ENCODE peak calls at places on chromosomes 6 and 20, in four cellular contexts. One of them, this sample, is unnamed.

GRCh38 chr6:31734703-31735500 is 1.4 kb downstream of the CLIC1 start:
- DNase-seq in progenitor cell of endocrine pancreas: no peak
- DNase-seq in transverse colon: peak
- DNase-seq in CD8-positive, alpha-beta T cell: peak
- DNase-seq in this sample: no peak

GRCh38 chr6:111711476-111711875 is 105.8 kb upstream of the TRAF3IP2 start:
- DNase-seq in CD8-positive, alpha-beta T cell: no peak
- DNase-seq in progenitor cell of endocrine pancreas: no peak
- DNase-seq in transverse colon: peak
- DNase-seq in this sample: no peak

GRCh38 chr6:56356431-56356830 is 109.1 kb upstream of the COL21A1 start:
- DNase-seq in progenitor cell of endocrine pancreas: no peak
- DNase-seq in CD8-positive, alpha-beta T cell: no peak
- DNase-seq in transverse colon: no peak
- DNase-seq in this sample: no peak

GRCh38 chr20:381581-382290 is 1.2 kb downstream of the TRIB3 start:
- DNase-seq in CD8-positive, alpha-beta T cell: peak
- DNase-seq in progenitor cell of endocrine pancreas: no peak
- DNase-seq in transverse colon: peak
- DNase-seq in this sample: no peak

GRCh38 chr6:159969204-159969912 is 476 bp downstream of the IGF2R start:
- DNase-seq in transverse colon: peak
- DNase-seq in progenitor cell of endocrine pancreas: peak
- DNase-seq in CD8-positive, alpha-beta T cell: peak
- DNase-seq in this sample: no peak

GRCh38 chr20:11607047-11607446 is 310.6 kb upstream of the BTBD3 start:
- DNase-seq in progenitor cell of endocrine pancreas: no peak
- DNase-seq in transverse colon: no peak
- DNase-seq in CD8-positive, alpha-beta T cell: no peak
- DNase-seq in this sample: no peak

GRCh38 chr20:50186151-50186885 is 4.3 kb upstream of the CEBPB start:
- DNase-seq in CD8-positive, alpha-beta T cell: peak
- DNase-seq in progenitor cell of endocrine pancreas: peak
- DNase-seq in transverse colon: peak
- DNase-seq in this sample: peak

GRCh38 chr6:151071295-151071694 is 168.5 kb upstream of the AKAP12 start:
- DNase-seq in progenitor cell of endocrine pancreas: no peak
- DNase-seq in transverse colon: no peak
- DNase-seq in CD8-positive, alpha-beta T cell: no peak
- DNase-seq in this sample: peak

GRCh38 chr20:61803903-61804804 is 261.5 kb downstream of the TAF4 start:
- DNase-seq in CD8-positive, alpha-beta T cell: no peak
- DNase-seq in progenitor cell of endocrine pancreas: no peak
- DNase-seq in transverse colon: no peak
- DNase-seq in this sample: no peak

GRCh38 chr20:20353574-20353973 is 14.3 kb upstream of the INSM1 start:
- DNase-seq in CD8-positive, alpha-beta T cell: no peak
- DNase-seq in progenitor cell of endocrine pancreas: no peak
- DNase-seq in transverse colon: no peak
- DNase-seq in this sample: no peak

GRCh38 chr6:143336446-143337152 is 113.9 kb downstream of the ADAT2 start:
- DNase-seq in transverse colon: no peak
- DNase-seq in progenitor cell of endocrine pancreas: no peak
- DNase-seq in CD8-positive, alpha-beta T cell: no peak
- DNase-seq in this sample: peak

GRCh38 chr6:108895591-108895990 is 47.4 kb downstream of the ARMC2 start:
- DNase-seq in transverse colon: no peak
- DNase-seq in progenitor cell of endocrine pancreas: no peak
- DNase-seq in CD8-positive, alpha-beta T cell: no peak
- DNase-seq in this sample: no peak

GRCh38 chr6:14228571-14228970 is 111.0 kb downstream of the CD83 start:
- DNase-seq in CD8-positive, alpha-beta T cell: peak
- DNase-seq in transverse colon: no peak
- DNase-seq in progenitor cell of endocrine pancreas: no peak
- DNase-seq in this sample: no peak

GRCh38 chr6:108921547-108922331 is 73.5 kb downstream of the ARMC2 start:
- DNase-seq in transverse colon: no peak
- DNase-seq in progenitor cell of endocrine pancreas: no peak
- DNase-seq in CD8-positive, alpha-beta T cell: no peak
- DNase-seq in this sample: no peak

GRCh38 chr20:3692706-3693294 is 11.0 kb upstream of the ADAM33 start:
- DNase-seq in transverse colon: no peak
- DNase-seq in CD8-positive, alpha-beta T cell: no peak
- DNase-seq in progenitor cell of endocrine pancreas: no peak
- DNase-seq in this sample: no peak

GRCh38 chr20:31863296-31864085 is 6.8 kb downstream of the DUSP15 start:
- DNase-seq in progenitor cell of endocrine pancreas: no peak
- DNase-seq in transverse colon: peak
- DNase-seq in CD8-positive, alpha-beta T cell: no peak
- DNase-seq in this sample: no peak

GRCh38 chr6:89371849-89372505 is 19.5 kb upstream of the UBE2J1 start:
- DNase-seq in transverse colon: peak
- DNase-seq in CD8-positive, alpha-beta T cell: peak
- DNase-seq in progenitor cell of endocrine pancreas: peak
- DNase-seq in this sample: peak

GRCh38 chr20:46051556-46052323 is 22.7 kb downstream of the SLC12A5 start:
- DNase-seq in progenitor cell of endocrine pancreas: no peak
- DNase-seq in transverse colon: no peak
- DNase-seq in CD8-positive, alpha-beta T cell: no peak
- DNase-seq in this sample: no peak

GRCh38 chr6:160300076-160300695 is 41.6 kb upstream of the SLC22A2 start:
- DNase-seq in CD8-positive, alpha-beta T cell: no peak
- DNase-seq in transverse colon: peak
- DNase-seq in progenitor cell of endocrine pancreas: no peak
- DNase-seq in this sample: no peak

GRCh38 chr6:159529820-159530405 is 163.1 kb downstream of the SOD2 start:
- DNase-seq in CD8-positive, alpha-beta T cell: no peak
- DNase-seq in transverse colon: no peak
- DNase-seq in progenitor cell of endocrine pancreas: no peak
- DNase-seq in this sample: no peak

GRCh38 chr20:33693741-33694645 is 7.8 kb upstream of the E2F1 start:
- DNase-seq in transverse colon: no peak
- DNase-seq in CD8-positive, alpha-beta T cell: no peak
- DNase-seq in progenitor cell of endocrine pancreas: no peak
- DNase-seq in this sample: no peak

GRCh38 chr6:118660218-118660569 is 8.8 kb upstream of the CEP85L start:
- DNase-seq in transverse colon: no peak
- DNase-seq in CD8-positive, alpha-beta T cell: peak
- DNase-seq in progenitor cell of endocrine pancreas: no peak
- DNase-seq in this sample: no peak

GRCh38 chr20:1415667-1416468 is 23.0 kb upstream of the FKBP1A start:
- DNase-seq in progenitor cell of endocrine pancreas: no peak
- DNase-seq in transverse colon: no peak
- DNase-seq in CD8-positive, alpha-beta T cell: no peak
- DNase-seq in this sample: peak

GRCh38 chr20:17589161-17589834 is 19.4 kb downstream of the DSTN start:
- DNase-seq in transverse colon: no peak
- DNase-seq in progenitor cell of endocrine pancreas: no peak
- DNase-seq in CD8-positive, alpha-beta T cell: no peak
- DNase-seq in this sample: no peak

GRCh38 chr6:52994031-52994788 is 874 bp downstream of the GSTA4 start:
- DNase-seq in CD8-positive, alpha-beta T cell: no peak
- DNase-seq in transverse colon: peak
- DNase-seq in progenitor cell of endocrine pancreas: no peak
- DNase-seq in this sample: no peak

GRCh38 chr6:56849876-56850275 is 105.0 kb upstream of the BEND6 start:
- DNase-seq in transverse colon: no peak
- DNase-seq in progenitor cell of endocrine pancreas: no peak
- DNase-seq in CD8-positive, alpha-beta T cell: no peak
- DNase-seq in this sample: no peak

GRCh38 chr6:166441641-166442078 is 58.9 kb upstream of the MPC1 start:
- DNase-seq in transverse colon: no peak
- DNase-seq in CD8-positive, alpha-beta T cell: no peak
- DNase-seq in progenitor cell of endocrine pancreas: no peak
- DNase-seq in this sample: no peak

GRCh38 chr6:27138837-27139752 is 108.4 kb upstream of the PRSS16 start:
- DNase-seq in transverse colon: peak
- DNase-seq in CD8-positive, alpha-beta T cell: peak
- DNase-seq in progenitor cell of endocrine pancreas: no peak
- DNase-seq in this sample: no peak

GRCh38 chr20:35625584-35626385 is 10.2 kb downstream of the SPAG4 start:
- DNase-seq in transverse colon: no peak
- DNase-seq in CD8-positive, alpha-beta T cell: no peak
- DNase-seq in progenitor cell of endocrine pancreas: no peak
- DNase-seq in this sample: no peak

GRCh38 chr6:68652117-68652536 is 17.0 kb downstream of the ADGRB3 start:
- DNase-seq in progenitor cell of endocrine pancreas: no peak
- DNase-seq in transverse colon: no peak
- DNase-seq in CD8-positive, alpha-beta T cell: no peak
- DNase-seq in this sample: no peak

GRCh38 chr6:81073323-81073722 is 679.2 kb downstream of the TENT5A start:
- DNase-seq in CD8-positive, alpha-beta T cell: no peak
- DNase-seq in progenitor cell of endocrine pancreas: no peak
- DNase-seq in transverse colon: no peak
- DNase-seq in this sample: no peak

DNA sequence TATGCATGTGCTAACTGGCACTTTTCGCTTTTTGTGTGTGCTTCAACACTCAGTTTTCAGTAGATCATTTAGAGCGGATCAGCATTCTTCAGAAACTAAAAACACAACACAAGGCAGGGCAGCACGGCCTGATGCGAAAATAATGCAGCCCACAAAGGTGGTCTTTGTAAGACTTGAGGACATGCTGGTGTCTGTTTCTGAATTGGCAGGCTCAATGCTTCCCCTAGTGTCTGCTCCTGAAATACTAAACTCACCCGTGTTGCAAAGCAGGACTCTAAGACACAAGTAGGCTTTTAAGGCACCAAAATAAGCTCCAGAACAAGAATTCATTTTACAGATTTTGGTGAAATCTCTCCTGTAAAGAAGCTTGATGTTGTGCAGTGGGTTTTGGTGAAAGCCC is 676.5 kb downstream of the TENT5A start:
- DNase-seq in progenitor cell of endocrine pancreas: no peak
- DNase-seq in CD8-positive, alpha-beta T cell: no peak
- DNase-seq in transverse colon: no peak
- DNase-seq in this sample: no peak
- TF ChIP-seq CTCF in progenitor cell of endocrine pancreas: peak
- TF ChIP-seq CTCF in CD8-positive, alpha-beta T cell: no peak
- TF ChIP-seq CTCF in transverse colon: no peak
- TF ChIP-seq CTCF in this sample: peak

GRCh38 chr6:157488058-157488457 is 107.1 kb downstream of the ZDHHC14 start:
- DNase-seq in progenitor cell of endocrine pancreas: no peak
- DNase-seq in CD8-positive, alpha-beta T cell: no peak
- DNase-seq in transverse colon: no peak
- DNase-seq in this sample: no peak
- TF ChIP-seq CTCF in progenitor cell of endocrine pancreas: no peak
- TF ChIP-seq CTCF in CD8-positive, alpha-beta T cell: no peak
- TF ChIP-seq CTCF in transverse colon: no peak
- TF ChIP-seq CTCF in this sample: no peak

GRCh38 chr20:6140947-6141346 is 18.1 kb upstream of the FERMT1 start:
- DNase-seq in progenitor cell of endocrine pancreas: no peak
- DNase-seq in CD8-positive, alpha-beta T cell: no peak
- DNase-seq in transverse colon: no peak
- DNase-seq in this sample: no peak
- TF ChIP-seq CTCF in progenitor cell of endocrine pancreas: peak
- TF ChIP-seq CTCF in CD8-positive, alpha-beta T cell: no peak
- TF ChIP-seq CTCF in transverse colon: no peak
- TF ChIP-seq CTCF in this sample: peak

GRCh38 chr6:104483225-104483834 is 376.4 kb downstream of the HACE1 start:
- DNase-seq in CD8-positive, alpha-beta T cell: no peak
- DNase-seq in transverse colon: no peak
- DNase-seq in progenitor cell of endocrine pancreas: no peak
- DNase-seq in this sample: no peak
- TF ChIP-seq CTCF in CD8-positive, alpha-beta T cell: no peak
- TF ChIP-seq CTCF in transverse colon: peak
- TF ChIP-seq CTCF in progenitor cell of endocrine pancreas: peak
- TF ChIP-seq CTCF in this sample: no peak

DNA sequence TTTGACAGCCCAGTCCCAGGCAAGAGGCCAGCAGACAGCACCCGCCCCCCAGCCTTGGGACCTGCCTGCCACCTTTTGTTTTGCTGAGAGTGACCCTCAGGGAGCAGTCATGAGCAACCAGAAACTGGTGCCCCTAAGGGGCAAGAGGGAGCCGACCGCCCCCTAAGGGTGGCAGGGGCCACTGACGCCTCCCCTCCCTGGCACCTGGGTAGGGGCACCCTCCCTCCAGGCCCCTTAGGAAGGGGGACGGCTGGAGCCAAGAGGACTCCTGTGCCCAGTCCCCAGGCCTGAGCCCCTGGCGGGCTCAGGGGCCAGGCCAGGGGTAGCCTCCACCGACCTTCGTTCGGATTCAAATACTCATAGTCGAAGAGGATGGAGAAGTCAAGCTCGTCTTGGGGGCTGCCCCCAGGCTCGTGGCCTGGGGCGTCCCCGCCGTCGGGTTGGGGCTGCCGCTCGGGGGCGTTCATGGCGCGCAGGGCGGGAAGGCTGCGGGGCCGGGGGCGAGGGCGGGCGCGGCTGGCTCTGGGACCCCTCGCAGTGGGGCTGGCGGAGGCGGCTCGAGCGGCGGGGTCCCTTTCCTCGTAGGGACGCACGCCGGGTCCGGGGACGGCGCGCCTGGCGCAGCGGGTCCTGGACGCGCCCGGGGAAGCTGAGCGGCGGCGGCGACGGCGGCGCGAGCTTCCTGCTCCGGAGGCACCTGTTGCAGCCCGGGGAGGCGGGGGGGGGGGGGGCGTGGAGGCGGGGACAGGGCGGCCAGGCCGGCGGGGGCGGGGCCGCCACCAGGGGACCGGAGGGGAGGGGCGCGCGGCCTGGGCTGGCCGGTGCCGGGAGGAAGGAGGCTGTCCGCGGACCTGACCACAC is at the start of gene NFATC2:
- DNase-seq in CD8-positive, alpha-beta T cell: peak
- DNase-seq in progenitor cell of endocrine pancreas: peak
- DNase-seq in transverse colon: peak
- DNase-seq in this sample: no peak
- TF ChIP-seq CTCF in CD8-positive, alpha-beta T cell: peak
- TF ChIP-seq CTCF in progenitor cell of endocrine pancreas: peak
- TF ChIP-seq CTCF in transverse colon: no peak
- TF ChIP-seq CTCF in this sample: no peak

DNA sequence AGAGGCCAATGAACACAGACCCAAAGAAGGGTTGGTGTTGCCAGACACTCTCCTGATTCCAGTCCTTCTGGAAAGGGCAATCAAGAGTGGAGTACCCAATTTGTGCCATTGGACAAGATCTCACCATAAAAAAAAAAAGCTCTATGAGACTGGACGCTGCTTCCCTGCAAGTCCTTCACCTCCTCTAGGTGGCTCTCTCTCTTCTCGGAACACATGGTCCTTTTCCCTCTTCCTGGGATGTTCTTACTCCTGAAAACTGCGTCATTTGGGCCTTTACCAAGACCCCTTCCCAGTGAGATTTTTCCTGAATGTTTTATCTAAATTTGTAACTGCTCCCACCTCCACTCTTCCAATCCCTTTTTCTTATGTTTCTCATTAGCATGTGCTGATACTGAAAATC is 280.8 kb downstream of the FOXA2 start:
- DNase-seq in CD8-positive, alpha-beta T cell: no peak
- DNase-seq in progenitor cell of endocrine pancreas: no peak
- DNase-seq in transverse colon: no peak
- DNase-seq in this sample: no peak
- TF ChIP-seq CTCF in CD8-positive, alpha-beta T cell: no peak
- TF ChIP-seq CTCF in progenitor cell of endocrine pancreas: peak
- TF ChIP-seq CTCF in transverse colon: no peak
- TF ChIP-seq CTCF in this sample: no peak